ENCODE peak calls at places on chromosomes 16 and 17, in nine cellular contexts. U, I, W, F, J, V, S, Y and N are unnamed samples.

GRCh38 chr16:28125592-28125991 is 62.1 kb upstream of the GSG1L start:
- DNase-seq in U (no peak), I (no peak), W (no peak), F (no peak), J (no peak), V (no peak), S (no peak), Y (no peak), N (no peak)

GRCh38 chr17:32258383-32259121 is 7.1 kb upstream of the RHBDL3 start:
- DNase-seq in U (no peak), I (no peak), W (no peak), F (no peak), J (no peak), V (no peak), S (no peak), Y (no peak), N (no peak)

GRCh38 chr17:50026901-50027638 is 28.8 kb upstream of the ITGA3 start:
- DNase-seq in U (peak), I (peak), W (peak), F (peak), J (peak), V (peak), S (peak), Y (peak), N (peak)

GRCh38 chr16:64882385-64882784 is 239.5 kb downstream of the CDH11 start:
- DNase-seq in U (no peak), I (no peak), W (no peak), F (no peak), J (no peak), V (no peak), S (no peak), Y (no peak), N (no peak)

GRCh38 chr17:18250259-18250658 is 8.3 kb downstream of the FLII start:
- DNase-seq in U (peak), I (no peak), W (no peak), F (no peak), J (peak), V (no peak), S (no peak), Y (no peak), N (no peak)

GRCh38 chr17:29855686-29856085 is 74.3 kb downstream of the SSH2 start:
- DNase-seq in U (no peak), I (no peak), W (no peak), F (no peak), J (no peak), V (no peak), S (no peak), Y (no peak), N (no peak)

GRCh38 chr16:88713568-88714419 is 7.5 kb downstream of the CTU2 start:
- DNase-seq in U (no peak), I (no peak), W (no peak), F (no peak), J (no peak), V (no peak), S (no peak), Y (no peak), N (no peak)

GRCh38 chr17:75228305-75228704 is 22.8 kb downstream of the NUP85 start:
- DNase-seq in U (no peak), I (no peak), W (no peak), F (no peak), J (no peak), V (no peak), S (no peak), Y (no peak), N (no peak)

GRCh38 chr17:5485270-5486205 is at the start of gene DERL2:
- DNase-seq in U (peak), I (peak), W (no peak), F (no peak), J (no peak), V (no peak), S (no peak), Y (no peak), N (no peak)